ENCODE peak calls at places on chromosomes 5 and 9, in six cellular contexts. H is heart left ventricle, N is fibroblast of lung, K is RWPE2, O is ovary, C is left ventricle myocardium inferior. Q is an unnamed sample.

GRCh38 chr9:84697494-84698114 is 28.1 kb downstream of the NTRK2 start:
- DNase-seq in O (peak; percentile 66), N (peak; percentile 14), H (peak; percentile 79), C (peak; percentile 72), K (peak; percentile 66), Q (peak; percentile 80)

GRCh38 chr5:148778891-148779290 is 47.5 kb upstream of the ADRB2 start:
- DNase-seq in C (no peak), K (no peak), O (no peak), H (no peak), N (no peak), Q (no peak)

GRCh38 chr9:114995681-114996221 is 65.4 kb upstream of the TNFSF8 start:
- DNase-seq in C (peak; percentile 70), K (no peak), N (no peak), H (peak; percentile 50), O (no peak), Q (no peak)

GRCh38 chr5:157236423-157236822 is 29.5 kb upstream of the CYFIP2 start:
- DNase-seq in C (no peak), H (no peak), O (no peak), N (no peak), K (no peak), Q (no peak)

GRCh38 chr5:139137703-139138102 is 60.5 kb downstream of the SIL1 start:
- DNase-seq in O (no peak), N (peak; percentile 45), H (no peak), K (no peak), C (no peak), Q (peak; percentile 67)

GRCh38 chr9:124632077-124632621 is 125.0 kb upstream of the NR5A1 start:
- DNase-seq in C (no peak), K (no peak), N (peak; percentile 65), O (no peak), H (no peak), Q (no peak)

GRCh38 chr5:118791986-118792734 is 196.2 kb downstream of the DTWD2 start:
- DNase-seq in K (no peak), H (no peak), N (peak; percentile 86), O (peak; percentile 27), C (no peak), Q (peak; percentile 84)

GRCh38 chr5:134561871-134562296 is 36.4 kb downstream of the JADE2 start:
- DNase-seq in K (no peak), H (peak; percentile 68), C (peak; percentile 55), N (peak; percentile 70), O (no peak), Q (no peak)

GRCh38 chr5:137613554-137614265 is 114.6 kb upstream of the SPOCK1 start:
- DNase-seq in C (no peak), O (no peak), K (no peak), N (no peak), H (no peak), Q (no peak)

GRCh38 chr9:113516840-113517577 is 53.5 kb downstream of the RGS3 start:
- DNase-seq in H (peak; percentile 18), O (no peak), N (no peak), K (no peak), C (no peak), Q (no peak)
- H3K4me1 ChIP-seq in H (peaks cover 30% of the 10 kb centered on the region), O (no peaks in the 10 kb centered on the region), N (peaks cover 12% of the 10 kb centered on the region), K (peaks cover 8% of the 10 kb centered on the region), C (peaks cover 41% of the 10 kb centered on the region), Q (peaks cover 24% of the 10 kb centered on the region)

GRCh38 chr5:38601843-38602424 is 45.5 kb upstream of the LIFR start:
- DNase-seq in O (no peak), H (no peak), C (no peak), K (no peak), N (peak; percentile 46), Q (no peak)

GRCh38 chr5:38600334-38601045 is 44.0 kb upstream of the LIFR start:
- DNase-seq in C (no peak), H (no peak), K (no peak), O (no peak), N (peak; percentile 72), Q (peak; percentile 52)

GRCh38 chr5:38602641-38603040 is 46.2 kb upstream of the LIFR start:
- DNase-seq in H (no peak), O (no peak), K (no peak), N (no peak), C (no peak), Q (no peak)

GRCh38 chr5:38598994-38599611 is 42.7 kb upstream of the LIFR start:
- DNase-seq in K (no peak), H (no peak), N (peak; percentile 79), C (no peak), O (no peak), Q (peak; percentile 81)

GRCh38 chr5:38601133-38601842 is 44.8 kb upstream of the LIFR start:
- DNase-seq in K (no peak), O (no peak), C (peak; percentile 46), H (peak; percentile 62), N (peak; percentile 35), Q (peak; percentile 57)
- H3K4me1 ChIP-seq in K (peaks cover 32% of the 10 kb centered on the region), O (no peaks in the 10 kb centered on the region), C (peaks cover 67% of the 10 kb centered on the region), H (peaks cover 38% of the 10 kb centered on the region), N (peaks cover 21% of the 10 kb centered on the region), Q (peaks cover 14% of the 10 kb centered on the region)

GRCh38 chr5:170067574-170068170 is 38.0 kb upstream of the FOXI1 start:
- DNase-seq in K (no peak), O (no peak), N (no peak), H (no peak), C (no peak), Q (no peak)
- H3K4me1 ChIP-seq in K (no peaks in the 10 kb centered on the region), O (no peaks in the 10 kb centered on the region), N (no peaks in the 10 kb centered on the region), H (no peaks in the 10 kb centered on the region), C (no peaks in the 10 kb centered on the region), Q (no peaks in the 10 kb centered on the region)

DNA sequence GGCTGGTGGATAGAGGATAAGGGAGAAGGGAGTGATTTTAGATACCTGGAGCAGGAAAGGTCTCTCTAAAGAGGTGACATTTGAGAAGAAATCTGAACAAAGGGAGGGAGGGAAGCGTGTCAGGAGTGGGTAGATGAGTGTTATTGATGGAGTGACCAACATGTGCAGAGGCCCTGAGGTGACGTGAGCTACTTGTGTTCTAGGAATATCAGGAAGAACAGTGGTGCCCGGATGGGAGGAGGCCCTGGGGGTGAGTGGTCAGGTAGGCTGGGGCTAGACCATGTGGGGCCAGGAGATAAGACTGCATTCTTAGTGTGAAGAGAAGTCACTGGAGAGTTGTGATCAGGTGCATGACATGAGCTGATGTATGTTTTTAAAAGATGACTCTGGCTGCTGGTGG is 256.2 kb downstream of the ARHGAP26 start:
- DNase-seq in N (no peak), C (no peak), H (no peak), O (no peak), K (no peak), Q (no peak)
- H3K4me1 ChIP-seq in N (peaks cover 12% of the 10 kb centered on the region), C (peaks cover 42% of the 10 kb centered on the region), H (peaks cover 29% of the 10 kb centered on the region), O (peaks cover 5% of the 10 kb centered on the region), K (no peaks in the 10 kb centered on the region), Q (peaks cover 20% of the 10 kb centered on the region)

DNA sequence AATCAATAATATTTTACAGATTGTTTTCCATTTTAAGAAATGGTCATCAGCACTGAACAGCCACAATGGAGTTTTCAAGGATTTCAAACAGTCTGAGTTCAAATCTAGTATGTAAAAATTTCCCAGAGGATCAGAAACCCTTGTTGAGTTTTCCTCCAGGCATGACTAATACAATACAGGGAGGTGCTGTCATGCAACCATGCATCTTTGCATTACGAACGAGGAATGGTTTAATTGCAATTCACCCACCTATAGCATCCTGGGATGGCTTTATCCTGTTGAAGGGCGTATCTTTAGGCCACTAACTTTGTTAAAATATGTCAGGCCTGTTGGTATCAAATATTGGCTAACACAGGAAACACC is 196.4 kb downstream of the EFNA5 start:
- DNase-seq in N (no peak), O (no peak), K (no peak), H (no peak), C (no peak), Q (no peak)
- H3K4me1 ChIP-seq in N (peaks cover 4% of the 10 kb centered on the region), O (no peaks in the 10 kb centered on the region), K (peaks cover 77% of the 10 kb centered on the region), H (peaks cover 20% of the 10 kb centered on the region), C (peaks cover 55% of the 10 kb centered on the region), Q (peaks cover 24% of the 10 kb centered on the region)